ENCODE peak calls at places on chromosome 2, in nine cellular contexts. M is SK-N-SH, C is GM23248, I is neural progenitor cell, Q is OCI-LY7, L is PC-3, A is hepatocyte, D is GM23338, X is HCT116. W is an unnamed sample.
A peak's percentile ranks its signal among the peaks of the same experiment; 100 is the strongest.

GRCh38 chr2:110104025-110104771 is 11.4 kb downstream of the MALL start:
- DNase-seq in M (no peak), L (peak; percentile 62), D (no peak), C (no peak), Q (no peak), I (no peak), X (no peak), A (no peak), W (no peak)

GRCh38 chr2:85525029-85525428 is 13.9 kb upstream of the MAT2A start:
- DNase-seq in X (no peak), M (no peak), I (no peak), A (no peak), D (no peak), C (no peak), L (no peak), Q (no peak), W (no peak)

GRCh38 chr2:140667203-140667602 is 1463.6 kb downstream of the LRP1B start:
- DNase-seq in X (no peak), L (no peak), A (no peak), I (no peak), Q (no peak), M (no peak), C (no peak), D (no peak), W (no peak)

GRCh38 chr2:157015015-157015575 is 242.4 kb upstream of the GALNT5 start:
- DNase-seq in X (no peak), C (no peak), M (no peak), I (no peak), Q (no peak), D (no peak), L (no peak), A (no peak), W (no peak)

GRCh38 chr2:77512521-77512920 is 9.7 kb downstream of the LRRTM4 start:
- DNase-seq in C (no peak), A (no peak), L (peak; percentile 4), Q (no peak), M (no peak), X (no peak), D (no peak), I (no peak), W (no peak)

GRCh38 chr2:170824526-170825015 is 7.9 kb downstream of the GAD1 start:
- DNase-seq in L (no peak), I (no peak), Q (no peak), D (no peak), C (peak; percentile 46), M (no peak), A (no peak), X (no peak), W (no peak)

GRCh38 chr2:172128484-172128883 is 25.8 kb upstream of the DLX2 start:
- DNase-seq in M (no peak), A (no peak), C (no peak), D (no peak), X (no peak), Q (no peak), L (peak; percentile 95), I (no peak), W (no peak)

GRCh38 chr2:210224660-210225460 is at the start of gene ACADL:
- DNase-seq in M (peak; percentile 89), Q (no peak), X (no peak), A (peak; percentile 76), I (peak; percentile 77), L (peak; percentile 22), C (peak; percentile 62), D (peak; percentile 78), W (no peak)

GRCh38 chr2:118911936-118912335 is 30.1 kb upstream of the MARCO start:
- DNase-seq in I (no peak), L (no peak), A (no peak), D (no peak), X (no peak), Q (no peak), C (no peak), M (no peak), W (no peak)

GRCh38 chr2:80496770-80497169 is 192.2 kb upstream of the LRRTM1 start:
- DNase-seq in C (peak; percentile 75), X (no peak), D (no peak), I (no peak), A (no peak), L (peak; percentile 66), Q (no peak), M (no peak), W (no peak)

GRCh38 chr2:85647823-85648526 is 20.0 kb downstream of the SFTPB start:
- DNase-seq in L (no peak), M (no peak), C (no peak), Q (no peak), X (no peak), I (no peak), D (no peak), A (no peak), W (no peak)

DNA sequence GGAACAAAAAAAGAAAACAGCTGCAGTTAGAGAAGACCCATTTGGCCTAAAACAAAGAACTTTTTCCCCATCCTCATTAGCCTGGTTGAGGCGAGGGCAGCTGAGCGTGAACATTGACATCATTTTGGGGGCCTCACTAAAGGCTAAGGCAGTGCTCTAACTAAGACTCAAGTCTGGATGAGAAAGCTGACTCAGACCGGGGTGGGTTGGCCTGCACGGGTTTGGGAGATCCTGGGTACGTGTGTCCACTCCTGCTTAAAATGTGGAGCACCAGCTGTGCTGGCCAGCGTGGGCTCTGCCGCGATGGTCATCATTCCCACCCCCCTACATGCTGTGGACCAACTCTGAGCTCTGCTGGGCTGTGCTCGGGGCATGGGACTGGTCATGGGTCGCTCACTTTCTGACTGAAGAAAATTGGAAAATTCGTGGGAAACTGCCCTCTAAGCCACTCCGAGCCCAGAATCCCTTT is 86.0 kb upstream of the TMEM247 start:
- DNase-seq in L (no peak), C (no peak), Q (no peak), A (no peak), X (no peak), I (no peak), D (no peak), M (no peak), W (no peak)
- TF ChIP-seq EZH2phosphoT487 in L (no peak), C (no peak), Q (no peak), A (no peak), X (no peak), I (no peak), D (no peak), M (no peak), W (no peak)

GRCh38 chr2:146392191-146392590 is 1452.6 kb upstream of the ACVR2A start:
- DNase-seq in Q (no peak), L (peak; percentile 61), A (no peak), D (no peak), C (no peak), I (no peak), X (no peak), M (no peak), W (no peak)
- H3K4me1 ChIP-seq in Q (no peaks in the 10 kb centered on the region), L (peaks cover 22% of the 10 kb centered on the region), A (no peaks in the 10 kb centered on the region), D (no peaks in the 10 kb centered on the region), C (no peaks in the 10 kb centered on the region), I (peaks cover 1% of the 10 kb centered on the region), X (no peaks in the 10 kb centered on the region), M (no peaks in the 10 kb centered on the region), W (no peaks in the 10 kb centered on the region)

DNA sequence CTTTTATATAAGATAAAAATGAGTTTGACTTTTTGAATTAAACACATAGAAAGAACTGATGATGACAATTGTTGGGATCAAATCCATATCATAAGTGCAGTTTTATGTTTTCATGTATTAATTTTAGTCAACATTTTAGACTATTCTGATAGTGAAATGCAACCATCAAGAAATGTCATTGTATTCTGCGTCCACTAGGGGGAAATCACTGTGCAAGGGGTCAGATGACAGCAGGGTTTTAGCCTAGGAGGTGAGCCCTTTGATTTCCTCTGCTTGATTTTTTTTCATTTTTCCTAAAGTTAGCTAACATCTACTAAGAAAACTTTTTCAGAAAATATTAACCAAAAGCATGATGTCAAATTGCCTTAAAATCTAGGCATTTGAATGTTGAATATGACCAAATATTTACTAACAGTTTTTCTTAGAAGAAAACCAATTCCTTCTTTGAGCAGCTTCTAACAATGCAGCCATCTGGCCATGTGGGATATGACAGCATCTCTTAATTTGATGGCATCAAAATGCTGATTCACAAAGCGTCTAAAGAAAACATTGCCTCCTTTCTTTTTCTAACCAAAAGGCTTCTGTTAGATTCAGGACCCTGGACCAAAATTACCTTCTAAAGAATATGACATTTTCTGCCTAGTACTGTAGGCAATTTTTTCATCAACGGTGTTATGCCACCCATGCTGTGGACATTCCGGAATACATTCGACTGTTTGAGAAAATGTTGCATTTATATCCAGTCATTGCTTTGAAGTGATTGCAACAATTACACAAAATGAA is 141.5 kb downstream of the SPHKAP start:
- DNase-seq in A (peak; percentile 48), Q (peak; percentile 36), C (peak; percentile 62), M (peak; percentile 25), I (peak; percentile 58), L (peak; percentile 51), D (peak; percentile 67), X (peak; percentile 34), W (peak; percentile 36)
- TF ChIP-seq EZH2phosphoT487 in A (no peak), Q (no peak), C (no peak), M (no peak), I (no peak), L (no peak), D (no peak), X (no peak), W (no peak)

GRCh38 chr2:43168016-43168369 is 58.4 kb downstream of the ZFP36L2 start:
- DNase-seq in X (no peak), L (no peak), C (no peak), Q (no peak), I (no peak), M (no peak), D (no peak), A (no peak), W (no peak)
- H3K4me1 ChIP-seq in X (peaks cover 18% of the 10 kb centered on the region), L (peaks cover 27% of the 10 kb centered on the region), C (peaks cover 9% of the 10 kb centered on the region), Q (peaks cover 31% of the 10 kb centered on the region), I (peaks cover 3% of the 10 kb centered on the region), M (peaks cover 29% of the 10 kb centered on the region), D (no peaks in the 10 kb centered on the region), A (peaks cover 33% of the 10 kb centered on the region), W (peaks cover 19% of the 10 kb centered on the region)

GRCh38 chr2:216279011-216279410 is 93.3 kb downstream of the MARCHF4 start:
- DNase-seq in A (no peak), M (no peak), C (peak; percentile 63), Q (no peak), L (no peak), D (no peak), I (no peak), X (no peak), W (no peak)
- TF ChIP-seq EZH2phosphoT487 in A (no peak), M (no peak), C (no peak), Q (no peak), L (no peak), D (no peak), I (no peak), X (no peak), W (no peak)

GRCh38 chr2:203710211-203710610 is 3.8 kb downstream of the CD28 start:
- DNase-seq in X (no peak), I (no peak), Q (no peak), C (no peak), L (no peak), M (no peak), D (no peak), A (no peak), W (peak; percentile 4)
- H3K4me1 ChIP-seq in X (no peaks in the 10 kb centered on the region), I (peaks cover 19% of the 10 kb centered on the region), Q (peaks cover 88% of the 10 kb centered on the region), C (no peaks in the 10 kb centered on the region), L (no peaks in the 10 kb centered on the region), M (no peaks in the 10 kb centered on the region), D (no peaks in the 10 kb centered on the region), A (peaks cover 4% of the 10 kb centered on the region), W (peaks cover 61% of the 10 kb centered on the region)

GRCh38 chr2:108270768-108271506 is 17.8 kb upstream of the SULT1C2 start:
- DNase-seq in Q (no peak), C (no peak), I (no peak), M (no peak), X (no peak), L (no peak), A (peak; percentile 60), D (no peak), W (no peak)
- TF ChIP-seq EZH2phosphoT487 in Q (no peak), C (no peak), I (no peak), M (no peak), X (no peak), L (no peak), A (no peak), D (no peak), W (no peak)

GRCh38 chr2:236717719-236718118 is 148.1 kb downstream of the ACKR3 start:
- DNase-seq in Q (no peak), M (peak; percentile 15), X (no peak), I (no peak), L (peak; percentile 55), A (no peak), C (no peak), D (no peak), W (no peak)
- H3K4me1 ChIP-seq in Q (no peaks in the 10 kb centered on the region), M (peaks cover 8% of the 10 kb centered on the region), X (no peaks in the 10 kb centered on the region), I (peaks cover 40% of the 10 kb centered on the region), L (peaks cover 29% of the 10 kb centered on the region), A (peaks cover 41% of the 10 kb centered on the region), C (peaks cover under 1% of the 10 kb centered on the region), D (no peaks in the 10 kb centered on the region), W (no peaks in the 10 kb centered on the region)

W was measured in MM.1S.